ENCODE peak calls at places on chromosomes 1 and 21, in four cellular contexts. Y, S, H and L are unnamed samples.

GRCh38 chr1:109112056-109112651 is 1.8 kb upstream of the ELAPOR1 start:
- DNase-seq in Y (no peak), S (no peak), H (no peak), L (peak; percentile 63)

GRCh38 chr1:96865731-96866684 is 144.4 kb downstream of the PTBP2 start:
- DNase-seq in Y (no peak), S (no peak), H (no peak), L (no peak)

GRCh38 chr1:119758584-119758983 is 10.1 kb downstream of the HMGCS2 start:
- DNase-seq in H (no peak), Y (no peak), S (no peak), L (no peak)

GRCh38 chr1:197180252-197180878 is 33.9 kb upstream of the ASPM start:
- DNase-seq in H (no peak), S (peak; percentile 32), Y (no peak), L (peak; percentile 52)

GRCh38 chr1:41678141-41678878 is 193.8 kb upstream of the EDN2 start:
- DNase-seq in Y (no peak), H (no peak), S (no peak), L (no peak)

GRCh38 chr1:65497276-65497830 is 76.9 kb downstream of the LEPR start:
- DNase-seq in S (no peak), Y (no peak), H (no peak), L (no peak)

GRCh38 chr1:87973901-87974300 is 645.2 kb downstream of the LMO4 start:
- DNase-seq in H (no peak), S (no peak), Y (no peak), L (no peak)

GRCh38 chr1:173488001-173488400 is 10.9 kb downstream of the PRDX6 start:
- DNase-seq in S (no peak), Y (no peak), H (no peak), L (no peak)

GRCh38 chr1:18319099-18319498 is 161.6 kb upstream of the KLHDC7A start:
- DNase-seq in S (no peak), Y (no peak), H (no peak), L (no peak)

GRCh38 chr1:114755006-114755936 is 2.5 kb downstream of the CSDE1 start:
- DNase-seq in S (no peak), Y (no peak), H (no peak), L (peak; percentile 16)

GRCh38 chr1:202945483-202945882 is 12.6 kb downstream of the ADIPOR1 start:
- DNase-seq in S (no peak), Y (no peak), H (no peak), L (no peak)

GRCh38 chr21:41712201-41712600 is 54.7 kb downstream of the RIPK4 start:
- DNase-seq in Y (no peak), S (no peak), H (no peak), L (no peak)

GRCh38 chr1:6348511-6349191 is 44.9 kb downstream of the ACOT7 start:
- DNase-seq in H (peak; percentile 61), S (no peak), Y (peak; percentile 24), L (no peak)

GRCh38 chr1:209455133-209455532 is 128.4 kb upstream of the CAMK1G start:
- DNase-seq in H (no peak), S (no peak), Y (no peak), L (no peak)

GRCh38 chr1:151568626-151569088 is 28.5 kb downstream of the TUFT1 start:
- DNase-seq in S (no peak), Y (no peak), H (no peak), L (no peak)

GRCh38 chr21:34533938-34534337 is 21.9 kb upstream of the KCNE1 start:
- DNase-seq in H (no peak), S (no peak), Y (no peak), L (no peak)

GRCh38 chr1:38677311-38677710 is 182.3 kb downstream of the RRAGC start:
- DNase-seq in S (no peak), H (no peak), Y (no peak), L (no peak)

GRCh38 chr1:109767596-109768334 is 4.0 kb upstream of the EPS8L3 start:
- DNase-seq in H (no peak), Y (no peak), S (no peak), L (no peak)

GRCh38 chr1:59232209-59232608 is 64.7 kb upstream of the FGGY start:
- DNase-seq in H (no peak), Y (no peak), S (peak; percentile 52), L (no peak)

GRCh38 chr1:227718932-227719331 is 16.2 kb downstream of the JMJD4 start:
- DNase-seq in H (no peak), Y (no peak), S (no peak), L (no peak)

GRCh38 chr1:189970331-189971230 is 507.1 kb downstream of the BRINP3 start:
- DNase-seq in S (no peak), Y (no peak), H (no peak), L (no peak)

GRCh38 chr1:156838972-156839371 is 19.9 kb downstream of the INSRR start:
- DNase-seq in H (peak; percentile 39), S (no peak), Y (no peak), L (peak; percentile 45)

GRCh38 chr1:183734600-183735036 is 70.3 kb upstream of the RGL1 start:
- DNase-seq in H (no peak), Y (no peak), S (peak; percentile 43), L (no peak)

GRCh38 chr1:220926146-220926545 is 46.9 kb downstream of the HLX start:
- DNase-seq in Y (no peak), H (no peak), S (peak; percentile 65), L (no peak)